ENCODE peak calls at places on chromosomes 3 and 15, in seven cellular contexts. V is lower lobe of right lung; G is mucosa of descending colon; D is brain microvascular endothelial cell; J is AG10803; W is CD8-positive, alpha-beta T cell; A is mammary epithelial cell. S is an unnamed sample.

GRCh38 chr3:132134611-132135010 is 99.8 kb upstream of the CPNE4 start:
- DNase-seq in V (no peak), G (no peak), D (peak), J (peak), W (no peak), A (peak), S (peak)

GRCh38 chr15:98609144-98609852 is 39.0 kb upstream of the IGF1R start:
- DNase-seq in V (no peak), G (no peak), D (peak), J (peak), W (no peak), A (peak), S (peak)

GRCh38 chr3:5767304-5767703 is 579.8 kb downstream of the EDEM1 start:
- DNase-seq in V (no peak), G (no peak), D (no peak), J (no peak), W (no peak), A (no peak), S (no peak)

GRCh38 chr15:81575436-81576123 is 201.6 kb upstream of the TMC3 start:
- DNase-seq in V (no peak), G (peak), D (peak), J (no peak), W (no peak), A (peak), S (no peak)

GRCh38 chr15:38461089-38461833 is 7.3 kb downstream of the FAM98B start:
- DNase-seq in V (no peak), G (peak), D (peak), J (no peak), W (no peak), A (no peak), S (no peak)

GRCh38 chr3:131535131-131535530 is 32.4 kb upstream of the MRPL3 start:
- DNase-seq in V (no peak), G (no peak), D (no peak), J (peak), W (no peak), A (peak), S (no peak)

GRCh38 chr3:30751610-30752299 is 142.7 kb downstream of the GADL1 start:
- DNase-seq in V (no peak), G (peak), D (peak), J (peak), W (peak), A (peak), S (peak)

GRCh38 chr3:114899186-114899931 is 247.7 kb downstream of the ZBTB20 start:
- DNase-seq in V (no peak), G (peak), D (no peak), J (no peak), W (no peak), A (peak), S (no peak)

GRCh38 chr15:89936051-89936792 is 23.5 kb upstream of the ARPIN start:
- DNase-seq in V (no peak), G (no peak), D (no peak), J (no peak), W (no peak), A (no peak), S (no peak)

GRCh38 chr15:57565326-57565725 is 26.4 kb upstream of the MYZAP start:
- DNase-seq in V (no peak), G (peak), D (no peak), J (no peak), W (no peak), A (peak), S (no peak)

GRCh38 chr3:152559246-152559645 is 275.7 kb upstream of the P2RY1 start:
- DNase-seq in V (no peak), G (no peak), D (no peak), J (no peak), W (no peak), A (no peak), S (no peak)

GRCh38 chr3:177262396-177262795 is 65.1 kb upstream of the TBL1XR1 start:
- DNase-seq in V (no peak), G (no peak), D (peak), J (peak), W (no peak), A (peak), S (peak)

GRCh38 chr15:27061739-27062138 is 90.8 kb downstream of the GABRG3 start:
- DNase-seq in V (no peak), G (no peak), D (no peak), J (no peak), W (no peak), A (no peak), S (no peak)

GRCh38 chr3:197567900-197568685 is 12.3 kb upstream of the BDH1 start:
- DNase-seq in V (no peak), G (no peak), D (no peak), J (no peak), W (no peak), A (no peak), S (no peak)

GRCh38 chr3:16609927-16610580 is 4.8 kb upstream of the DAZL start:
- DNase-seq in V (no peak), G (no peak), D (no peak), J (peak), W (no peak), A (no peak), S (no peak)

GRCh38 chr15:48001393-48002059 is 119.3 kb upstream of the SLC24A5 start:
- DNase-seq in V (no peak), G (no peak), D (no peak), J (no peak), W (no peak), A (no peak), S (no peak)

GRCh38 chr3:14416453-14416852 is 14.0 kb downstream of the SLC6A6 start:
- DNase-seq in V (no peak), G (no peak), D (no peak), J (no peak), W (no peak), A (no peak), S (no peak)

GRCh38 chr3:191362524-191363090 is 32.3 kb upstream of the UTS2B start:
- DNase-seq in V (no peak), G (no peak), D (no peak), J (no peak), W (no peak), A (no peak), S (no peak)

GRCh38 chr15:41291065-41291631 is 41.2 kb downstream of the OIP5 start:
- DNase-seq in V (peak), G (no peak), D (no peak), J (no peak), W (no peak), A (no peak), S (no peak)

GRCh38 chr3:126340081-126340511 is 17.1 kb downstream of the KLF15 start:
- DNase-seq in V (peak), G (no peak), D (no peak), J (peak), W (no peak), A (no peak), S (peak)

GRCh38 chr3:37956353-37957184 is 34.0 kb upstream of the VILL start:
- DNase-seq in V (no peak), G (no peak), D (no peak), J (no peak), W (no peak), A (no peak), S (no peak)

GRCh38 chr15:33865416-33865815 is 102.9 kb upstream of the CHRM5 start:
- DNase-seq in V (no peak), G (no peak), D (no peak), J (no peak), W (no peak), A (no peak), S (no peak)

GRCh38 chr3:153084431-153084830 is 77.6 kb upstream of the RAP2B start:
- DNase-seq in V (no peak), G (no peak), D (no peak), J (no peak), W (no peak), A (no peak), S (no peak)

GRCh38 chr15:74037171-74038117 is 42.9 kb downstream of the PML start:
- DNase-seq in V (no peak), G (no peak), D (no peak), J (no peak), W (no peak), A (no peak), S (no peak)

GRCh38 chr3:46213201-46213600 is 5.1 kb upstream of the CCR1 start:
- DNase-seq in V (no peak), G (no peak), D (no peak), J (no peak), W (no peak), A (no peak), S (no peak)

GRCh38 chr3:188315563-188315962 is 161.6 kb downstream of the LPP start:
- DNase-seq in V (no peak), G (no peak), D (no peak), J (peak), W (no peak), A (no peak), S (no peak)

GRCh38 chr3:71651625-71652024 is 68.1 kb upstream of the FOXP1 start:
- DNase-seq in V (no peak), G (no peak), D (no peak), J (no peak), W (no peak), A (no peak), S (no peak)

GRCh38 chr3:191333481-191333880 is 3.2 kb upstream of the UTS2B start:
- DNase-seq in V (no peak), G (no peak), D (no peak), J (no peak), W (no peak), A (no peak), S (no peak)

GRCh38 chr15:90665288-90666134 is 51.6 kb upstream of the BLM start:
- DNase-seq in V (peak), G (peak), D (peak), J (peak), W (peak), A (peak), S (no peak)

GRCh38 chr3:64445318-64446300 is 220.3 kb upstream of the PRICKLE2 start:
- DNase-seq in V (peak), G (peak), D (peak), J (peak), W (no peak), A (no peak), S (no peak)

GRCh38 chr3:18729671-18730070 is 304.5 kb upstream of the SATB1 start:
- DNase-seq in V (no peak), G (no peak), D (no peak), J (no peak), W (no peak), A (no peak), S (no peak)

GRCh38 chr15:39407116-39407515 is 173.8 kb upstream of the THBS1 start:
- DNase-seq in V (no peak), G (no peak), D (no peak), J (peak), W (no peak), A (no peak), S (peak)

GRCh38 chr3:31980530-31981205 is 394 bp downstream of the OSBPL10 start:
- DNase-seq in V (peak), G (peak), D (no peak), J (no peak), W (peak), A (peak), S (no peak)

GRCh38 chr15:80404719-80405553 is 754 bp downstream of the ARNT2 start:
- DNase-seq in V (no peak), G (no peak), D (no peak), J (no peak), W (no peak), A (no peak), S (no peak)

GRCh38 chr15:80402339-80402738 is 1.8 kb upstream of the ARNT2 start:
- DNase-seq in V (no peak), G (no peak), D (no peak), J (no peak), W (no peak), A (no peak), S (no peak)

GRCh38 chr15:80404057-80404718 is at the start of gene ARNT2:
- DNase-seq in V (peak), G (no peak), D (no peak), J (no peak), W (no peak), A (no peak), S (no peak)

GRCh38 chr15:80405554-80405850 is 1.3 kb downstream of the ARNT2 start:
- DNase-seq in V (no peak), G (no peak), D (no peak), J (no peak), W (no peak), A (no peak), S (no peak)

DNA sequence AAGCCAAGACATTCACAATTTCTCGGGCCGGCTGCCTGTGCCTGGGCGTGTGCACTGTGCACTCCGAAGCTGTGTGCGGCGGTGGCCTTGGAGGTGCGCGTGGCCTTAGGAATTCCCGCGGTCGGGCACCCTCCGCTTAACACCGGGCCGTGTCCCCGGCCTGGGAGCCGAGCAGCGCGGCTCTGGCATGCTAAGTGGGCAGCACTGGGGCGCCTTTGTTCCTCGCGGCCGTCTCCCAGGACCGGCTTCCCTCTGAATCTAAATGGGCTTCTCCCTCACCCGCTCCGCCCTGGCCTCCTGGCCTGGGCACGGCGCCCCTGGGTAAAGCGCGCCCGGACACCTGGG is 498 bp upstream of the ARNT2 start:
- DNase-seq in V (peak), G (no peak), D (no peak), J (no peak), W (no peak), A (no peak), S (no peak)
- H3K4me3 ChIP-seq in V (peak), G (no peak), D (peak), J (peak), W (no peak), A (peak), S (peak)

GRCh38 chr3:89043406-89043947 is 63.9 kb upstream of the EPHA3 start:
- DNase-seq in V (no peak), G (no peak), D (no peak), J (no peak), W (no peak), A (no peak), S (no peak)

GRCh38 chr3:89046661-89047060 is 60.8 kb upstream of the EPHA3 start:
- DNase-seq in V (no peak), G (no peak), D (no peak), J (no peak), W (no peak), A (no peak), S (no peak)

DNA sequence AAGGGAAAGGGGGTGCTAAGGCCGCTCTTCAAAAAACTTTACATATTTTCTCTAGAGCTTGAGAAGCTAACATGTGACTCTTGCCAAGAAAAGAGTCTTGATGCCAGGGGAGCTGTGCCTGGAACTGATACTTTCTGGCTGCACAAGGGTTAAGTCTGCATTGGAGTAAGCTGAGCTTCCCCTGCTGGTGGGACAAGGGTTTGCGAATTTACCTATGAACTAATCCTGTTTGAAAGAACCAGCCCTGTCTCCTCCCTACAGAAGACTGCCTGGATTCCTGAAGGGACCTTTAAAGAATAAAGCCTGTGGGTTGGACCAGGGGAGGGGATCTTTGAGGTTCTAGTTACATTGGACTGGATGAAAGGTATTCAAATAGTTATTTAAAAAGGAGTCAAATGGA is 58.3 kb upstream of the EPHA3 start:
- DNase-seq in V (no peak), G (no peak), D (no peak), J (no peak), W (no peak), A (no peak), S (no peak)
- TF ChIP-seq CTCF in V (no peak), G (no peak), D (peak), J (peak), W (no peak), A (peak), S (peak)

GRCh38 chr3:24471480-24471879 is 23.2 kb downstream of the THRB start:
- DNase-seq in V (no peak), G (no peak), D (no peak), J (no peak), W (no peak), A (no peak), S (no peak)
- H3K4me3 ChIP-seq in V (no peak), G (no peak), D (no peak), J (no peak), W (no peak), A (no peak), S (no peak)

DNA sequence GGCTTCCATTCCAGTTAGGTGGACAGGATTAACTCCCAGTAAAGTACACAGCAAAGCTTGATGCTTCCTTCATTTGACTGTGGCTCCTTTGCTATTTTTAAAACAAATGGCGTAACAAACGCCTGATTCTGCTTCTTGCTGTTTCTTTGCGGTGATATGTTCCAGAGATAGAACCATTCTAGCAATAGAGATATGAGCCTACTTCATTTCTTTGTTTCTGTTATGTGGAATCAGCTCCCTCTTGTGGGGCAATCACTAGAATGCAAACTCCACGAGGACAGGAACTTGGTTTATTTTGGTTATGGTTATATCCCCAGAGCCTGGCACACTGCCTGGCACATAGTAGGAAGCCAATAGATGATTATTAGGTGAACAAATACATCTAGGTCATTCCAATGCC is 122.6 kb upstream of the SLC6A11 start:
- DNase-seq in V (no peak), G (no peak), D (no peak), J (no peak), W (no peak), A (no peak), S (no peak)
- TF ChIP-seq CTCF in V (no peak), G (no peak), D (peak), J (no peak), W (no peak), A (peak), S (peak)

GRCh38 chr15:77016321-77016695 is 21.4 kb downstream of the PSTPIP1 start:
- DNase-seq in V (no peak), G (no peak), D (no peak), J (no peak), W (no peak), A (no peak), S (no peak)
- H3K4me3 ChIP-seq in V (no peak), G (no peak), D (no peak), J (no peak), W (no peak), A (no peak), S (no peak)

DNA sequence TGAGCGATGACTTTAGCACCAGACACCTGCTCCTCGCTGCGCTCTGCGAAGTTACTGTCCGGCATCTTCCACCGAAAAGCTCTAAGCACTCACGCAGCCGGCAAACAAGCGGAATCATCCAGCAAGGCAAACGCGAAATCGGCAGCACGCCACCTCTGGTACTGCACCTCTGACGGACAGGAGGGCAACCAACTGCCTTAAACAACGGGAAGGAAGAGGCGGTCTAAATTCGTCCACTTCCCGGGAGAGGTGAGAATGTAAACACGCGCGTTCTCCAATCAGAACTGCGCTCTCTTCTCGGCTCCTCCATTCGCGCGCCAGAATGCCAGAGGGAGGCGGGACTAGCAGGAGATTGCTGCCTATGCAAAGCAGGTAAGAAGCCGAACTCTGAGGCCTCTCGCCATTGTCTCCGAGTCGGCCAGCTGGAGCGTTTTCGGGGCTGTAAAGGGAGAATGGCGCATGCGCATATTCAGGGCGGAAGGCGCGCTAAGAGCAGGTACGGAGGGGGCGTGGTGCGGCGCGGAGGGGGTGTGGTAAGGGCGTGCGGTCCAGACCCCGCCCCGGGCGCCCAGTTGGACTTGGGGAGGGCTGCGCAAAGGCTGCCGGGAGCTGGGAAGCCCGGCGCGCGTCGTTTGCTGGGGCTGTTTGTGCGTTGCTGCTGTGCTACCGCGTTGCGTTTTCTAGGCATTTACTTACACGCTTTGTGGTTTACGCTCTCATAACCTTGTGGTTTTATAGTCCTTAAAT is at the start of the genes BTD and HACL1:
- DNase-seq in V (peak), G (peak), D (peak), J (peak), W (peak), A (peak), S (peak)
- TF ChIP-seq CTCF in V (peak), G (peak), D (peak), J (peak), W (peak), A (peak), S (peak)

GRCh38 chr15:87863152-87863551 is 393.4 kb downstream of the NTRK3 start:
- DNase-seq in V (no peak), G (no peak), D (no peak), J (no peak), W (no peak), A (no peak), S (no peak)
- H3K4me3 ChIP-seq in V (no peak), G (no peak), D (no peak), J (no peak), W (no peak), A (no peak), S (no peak)

GRCh38 chr3:53109822-53110771 is 20.1 kb downstream of the RFT1 start:
- DNase-seq in V (peak), G (peak), D (peak), J (peak), W (no peak), A (no peak), S (peak)
- TF ChIP-seq CTCF in V (peak), G (no peak), D (peak), J (peak), W (peak), A (peak), S (peak)

GRCh38 chr15:29103825-29104565 is 165.6 kb downstream of the NSMCE3 start:
- DNase-seq in V (peak), G (peak), D (peak), J (peak), W (no peak), A (peak), S (peak)
- H3K4me3 ChIP-seq in V (peak), G (no peak), D (peak), J (peak), W (no peak), A (peak), S (peak)

S was measured in HFF-Myc.